ENCODE peak calls at places on chromosomes 16 and 17, in eight cellular contexts. K is left ventricle myocardium inferior, L is esophagus squamous epithelium, G is fibroblast of lung, I is tibial artery, U is pancreas, Y is heart left ventricle, Q is HCT116. W is an unnamed sample. For H3K4me1 and H3K27me3, the result is how much of the 10 kb centered on the place peaks cover.

GRCh38 chr17:79971651-79972050 is 64.0 kb downstream of the TBC1D16 start:
- DNase-seq in K (peak), I (no peak), Y (no peak), L (no peak), Q (no peak), G (no peak), U (peak), W (no peak)

GRCh38 chr16:72474511-72475123 is 302.7 kb upstream of the PMFBP1 start:
- DNase-seq in Q (peak), K (no peak), L (no peak), G (peak), U (no peak), Y (no peak), I (no peak), W (no peak)

GRCh38 chr17:69175812-69176517 is 34.3 kb upstream of the ABCA6 start:
- DNase-seq in I (no peak), U (no peak), K (no peak), G (peak), Q (peak), Y (no peak), L (no peak), W (no peak)

GRCh38 chr17:1985686-1986085 is 39.4 kb downstream of the RTN4RL1 start:
- DNase-seq in U (no peak), G (no peak), Q (no peak), L (no peak), Y (no peak), I (no peak), K (no peak), W (no peak)

GRCh38 chr16:2987854-2988253 is 7.6 kb upstream of the PKMYT1 start:
- DNase-seq in U (no peak), L (no peak), Y (no peak), K (no peak), Q (no peak), I (no peak), G (no peak), W (no peak)

GRCh38 chr16:4298761-4299522 is 16.9 kb upstream of the GLIS2 start:
- DNase-seq in Y (peak), Q (peak), I (no peak), L (no peak), U (no peak), K (peak), G (peak), W (peak)

GRCh38 chr17:32784113-32784512 is 92.8 kb downstream of the MYO1D start:
- DNase-seq in Y (no peak), L (no peak), K (no peak), I (no peak), Q (no peak), G (no peak), U (no peak), W (no peak)

GRCh38 chr17:28968269-28968913 is 17.1 kb upstream of the PHF12 start:
- DNase-seq in L (no peak), Q (no peak), G (peak), K (no peak), U (no peak), Y (peak), I (no peak), W (no peak)

GRCh38 chr16:8660841-8661301 is 13.5 kb upstream of the ABAT start:
- DNase-seq in Q (peak), U (peak), K (peak), I (peak), Y (no peak), G (peak), L (no peak), W (peak)

DNA sequence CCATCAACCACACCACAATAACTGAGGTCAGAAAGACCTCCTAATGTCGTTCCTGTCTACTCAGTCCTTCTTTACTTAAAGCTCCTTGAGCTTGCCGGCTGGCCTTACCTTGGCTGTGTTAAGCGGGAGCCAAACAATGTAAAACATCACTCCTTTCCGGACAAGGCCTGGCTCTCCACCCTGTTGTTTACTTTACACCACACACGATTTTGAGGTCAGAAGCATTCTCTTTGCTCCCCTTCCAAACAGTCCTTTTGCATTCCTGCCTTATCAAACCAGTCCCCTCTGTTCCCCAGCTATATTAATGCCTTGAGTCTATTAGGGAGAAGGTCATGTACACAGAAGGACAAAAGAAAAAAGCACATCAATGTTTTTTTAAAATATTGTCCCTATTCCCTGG is 19.3 kb upstream of the SHISA6 start:
- DNase-seq in G (no peak), K (no peak), I (no peak), L (no peak), U (no peak), Y (no peak), Q (no peak), W (no peak)
- H3K4me1 ChIP-seq in G (under half), K (under half), I (under half), L (under half), U (under half), Y (under half), Q (under half), W (under half)

GRCh38 chr17:77058016-77058415 is 82.8 kb upstream of the SEC14L1 start:
- DNase-seq in I (no peak), K (no peak), L (no peak), U (no peak), Q (no peak), Y (no peak), G (no peak), W (no peak)
- H3K27me3 ChIP-seq in I (under half), K (half or more), L (under half), U (under half), Q (under half), Y (half or more), G (under half), W (half or more)

GRCh38 chr17:9023389-9024210 is 2.3 kb downstream of the NTN1 start:
- DNase-seq in I (no peak), U (no peak), K (no peak), L (no peak), G (no peak), Q (no peak), Y (no peak), W (no peak)

GRCh38 chr17:9028632-9029570 is 7.6 kb downstream of the NTN1 start:
- DNase-seq in Y (no peak), L (no peak), I (no peak), K (no peak), Q (no peak), G (no peak), U (no peak), W (no peak)

GRCh38 chr17:9024497-9024896 is 3.2 kb downstream of the NTN1 start:
- DNase-seq in K (no peak), Q (no peak), Y (no peak), I (no peak), U (no peak), L (no peak), G (no peak), W (no peak)

GRCh38 chr17:9028171-9028570 is 6.9 kb downstream of the NTN1 start:
- DNase-seq in Y (no peak), Q (no peak), L (no peak), K (no peak), I (no peak), G (no peak), U (no peak), W (no peak)

DNA sequence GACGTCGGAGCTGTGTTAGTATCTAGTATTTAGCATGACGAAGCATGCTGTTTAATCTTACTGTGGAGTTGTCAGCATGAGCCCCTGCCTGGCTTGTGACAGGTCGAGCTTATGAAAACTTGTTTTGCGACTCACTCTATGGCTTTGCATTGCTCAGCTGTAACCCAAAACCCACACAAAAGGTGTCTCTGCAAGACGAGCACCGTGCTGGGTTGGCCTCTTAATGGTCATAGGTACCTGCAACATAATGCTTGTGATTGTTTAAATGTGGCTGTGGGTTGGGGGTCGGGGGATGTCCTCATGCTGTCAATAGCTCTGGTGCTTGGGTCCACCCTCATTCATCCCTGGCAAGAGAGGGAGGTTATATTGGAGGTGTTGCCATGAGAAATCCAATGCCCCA is 5.4 kb downstream of the NTN1 start:
- DNase-seq in Q (no peak), Y (no peak), G (no peak), U (no peak), I (no peak), K (no peak), L (no peak), W (no peak)
- H3K4me1 ChIP-seq in Q (under half), Y (under half), G (under half), U (under half), I (half or more), K (under half), L (half or more), W (under half)

GRCh38 chr16:67015317-67015731 is 13.6 kb upstream of the CBFB start:
- DNase-seq in L (no peak), K (no peak), U (no peak), Y (no peak), G (no peak), Q (peak), I (no peak), W (no peak)
- H3K27me3 ChIP-seq in L (under half), K (under half), U (under half), Y (under half), G (under half), Q (under half), I (under half), W (under half)

W was measured in heart right ventricle.